ENCODE peak calls at places on chromosomes 6 and 20, in eight cellular contexts. X, P, L, M, S, Z, A and H are unnamed samples.

GRCh38 chr6:149896491-149896890 is 1.4 kb downstream of the RAET1E start:
- DNase-seq in Z (no peak), M (no peak), P (no peak), A (peak; percentile 37), L (peak; percentile 43), S (no peak), X (no peak), H (no peak)

GRCh38 chr6:112911949-112912348 is 564.8 kb downstream of the RFPL4B start:
- DNase-seq in P (no peak), S (no peak), X (no peak), L (no peak), M (no peak), A (no peak), Z (no peak), H (no peak)

GRCh38 chr6:83870649-83871048 is 11.2 kb downstream of the CYB5R4 start:
- DNase-seq in P (no peak), X (no peak), Z (no peak), L (no peak), M (no peak), S (no peak), A (no peak), H (no peak)

GRCh38 chr6:20811112-20811746 is 277.0 kb downstream of the CDKAL1 start:
- DNase-seq in S (no peak), A (no peak), L (no peak), Z (no peak), M (peak; percentile 96), X (no peak), P (no peak), H (no peak)

GRCh38 chr6:133432021-133432989 is 191.1 kb downstream of the EYA4 start:
- DNase-seq in P (no peak), L (no peak), A (no peak), Z (no peak), S (no peak), M (peak; percentile 63), X (no peak), H (no peak)

GRCh38 chr6:6678185-6678671 is 89.7 kb downstream of the LY86 start:
- DNase-seq in P (no peak), Z (peak; percentile 70), M (no peak), L (no peak), S (no peak), X (no peak), A (no peak), H (no peak)

GRCh38 chr20:59518881-59519706 is 85.2 kb upstream of the PHACTR3 start:
- DNase-seq in A (no peak), P (no peak), Z (peak; percentile 16), M (peak; percentile 85), L (no peak), S (no peak), X (no peak), H (peak; percentile 37)

GRCh38 chr6:14925025-14925595 is 320.8 kb upstream of the JARID2 start:
- DNase-seq in A (no peak), M (no peak), S (no peak), L (no peak), P (no peak), Z (no peak), X (no peak), H (no peak)

GRCh38 chr6:90028080-90028778 is 134.0 kb downstream of the GJA10 start:
- DNase-seq in S (no peak), L (no peak), P (no peak), M (no peak), Z (no peak), A (no peak), X (no peak), H (no peak)

GRCh38 chr20:42972591-42972990 is 217.1 kb downstream of the PTPRT start:
- DNase-seq in L (no peak), Z (no peak), M (no peak), S (no peak), P (no peak), A (no peak), X (no peak), H (no peak)

GRCh38 chr6:107822154-107823046 is 1.7 kb downstream of the SCML4 start:
- DNase-seq in P (no peak), S (no peak), L (no peak), M (no peak), Z (peak; percentile 26), X (no peak), A (no peak), H (no peak)

GRCh38 chr6:107305391-107305790 is 154.0 kb downstream of the PDSS2 start:
- DNase-seq in S (no peak), L (no peak), P (no peak), X (no peak), A (no peak), M (no peak), Z (no peak), H (no peak)

GRCh38 chr6:37190159-37190535 is 20.2 kb downstream of the PIM1 start:
- DNase-seq in L (no peak), P (no peak), A (no peak), Z (no peak), S (no peak), X (no peak), M (no peak), H (no peak)

GRCh38 chr6:31945507-31946369 is at the start of gene CFB:
- DNase-seq in P (no peak), S (peak; percentile 93), A (peak; percentile 83), M (peak; percentile 46), L (peak; percentile 70), Z (peak; percentile 87), X (peak; percentile 80), H (peak; percentile 89)

GRCh38 chr20:58542411-58543095 is 27.4 kb upstream of the APCDD1L start:
- DNase-seq in L (no peak), A (no peak), Z (no peak), P (peak; percentile 33), M (no peak), S (peak; percentile 38), X (peak; percentile 14), H (peak; percentile 25)

GRCh38 chr6:6407061-6407723 is 86.7 kb upstream of the F13A1 start:
- DNase-seq in M (no peak), P (no peak), L (no peak), Z (no peak), A (no peak), S (no peak), X (no peak), H (no peak)

GRCh38 chr6:130381012-130381411 is 15.2 kb downstream of the TMEM200A start:
- DNase-seq in M (no peak), A (no peak), Z (no peak), S (no peak), X (no peak), P (no peak), L (no peak), H (no peak)

GRCh38 chr6:145507251-145507650 is 228.1 kb downstream of the EPM2A start:
- DNase-seq in L (no peak), P (no peak), Z (no peak), M (no peak), X (no peak), A (no peak), S (no peak), H (peak; percentile 49)

GRCh38 chr20:54995553-54995952 is 520.2 kb downstream of the DOK5 start:
- DNase-seq in X (no peak), Z (no peak), A (no peak), M (no peak), L (no peak), S (no peak), P (no peak), H (no peak)

GRCh38 chr6:37160922-37161778 is 8.8 kb upstream of the PIM1 start:
- DNase-seq in P (no peak), L (no peak), X (no peak), M (no peak), A (no peak), Z (no peak), S (no peak), H (no peak)

DNA sequence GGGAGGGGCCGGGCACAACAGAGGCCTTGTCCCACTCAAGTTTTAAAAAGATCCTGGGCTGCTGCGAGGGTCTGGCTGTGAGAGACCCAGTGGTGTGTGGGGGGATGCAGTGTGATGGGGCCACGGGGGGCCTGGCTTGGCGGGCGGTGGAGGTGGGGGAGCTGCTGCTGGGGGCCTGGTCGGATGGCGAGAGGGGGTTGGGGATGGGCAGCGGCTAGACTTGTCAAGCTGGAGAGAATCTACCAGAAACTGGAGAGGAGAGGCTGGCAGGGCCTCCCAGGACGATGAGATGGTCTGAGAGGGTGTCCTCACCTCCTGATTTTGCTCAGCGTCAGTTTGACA is 5.1 kb downstream of the RPS21 start:
- DNase-seq in S (no peak), L (no peak), Z (no peak), A (no peak), P (no peak), M (no peak), X (no peak), H (no peak)
- TF ChIP-seq POLR2AphosphoS5 in S (no peak), L (no peak), Z (no peak), A (no peak), P (no peak), M (no peak), X (no peak), H (no peak)

GRCh38 chr6:167494698-167495435 is 170.0 kb downstream of the TTLL2 start:
- DNase-seq in P (no peak), L (no peak), M (no peak), S (no peak), Z (no peak), X (no peak), A (no peak), H (no peak)
- H3K4me1 ChIP-seq in P (peaks cover 9% of the 10 kb centered on the region), L (peaks cover 9% of the 10 kb centered on the region), M (peaks cover 6% of the 10 kb centered on the region), S (no peaks in the 10 kb centered on the region), Z (peaks cover 8% of the 10 kb centered on the region), X (no peaks in the 10 kb centered on the region), A (peaks cover 2% of the 10 kb centered on the region), H (no peaks in the 10 kb centered on the region)

DNA sequence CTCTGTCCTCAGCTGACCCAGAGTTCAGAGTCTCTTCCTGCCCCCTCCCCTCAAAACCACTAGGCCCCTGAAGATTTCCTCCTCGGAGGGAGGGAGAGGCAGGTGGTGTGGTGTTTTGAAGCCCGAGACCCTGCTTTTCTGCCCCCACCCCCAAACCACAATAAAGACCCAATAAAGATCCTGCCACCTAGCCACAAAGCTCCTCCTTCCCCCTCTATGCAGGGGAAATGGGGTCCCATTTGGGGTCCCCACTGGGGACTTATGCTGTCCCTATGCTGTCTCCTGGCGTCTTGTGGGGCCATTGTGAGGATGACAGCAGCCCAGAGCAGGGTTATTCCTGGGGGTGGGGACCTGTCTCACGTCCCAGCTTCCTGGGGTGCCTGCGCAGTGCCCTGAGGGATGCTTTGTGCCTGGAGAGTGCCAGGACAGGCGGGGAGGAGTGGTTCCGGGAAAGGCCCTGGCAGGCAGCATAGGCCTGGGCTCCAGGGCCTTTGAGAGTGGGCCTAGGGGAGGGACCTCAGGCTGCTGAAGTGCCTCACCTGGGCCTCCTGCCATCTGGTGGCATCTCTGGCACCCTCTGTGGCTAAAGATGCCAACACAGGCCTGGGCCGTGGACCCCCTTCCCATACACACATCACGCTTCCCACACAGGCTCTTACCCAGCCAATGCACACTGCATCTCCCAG is 8.0 kb upstream of the ARMC12 start:
- DNase-seq in S (peak; percentile 87), Z (peak; percentile 65), X (peak; percentile 91), P (no peak), M (peak; percentile 42), L (peak; percentile 88), A (peak; percentile 92), H (peak; percentile 41)
- TF ChIP-seq CTCF in S (no peak), Z (no peak), X (peak; percentile 24), P (peak; percentile 28), M (no peak), L (no peak), A (no peak), H (no peak)

DNA sequence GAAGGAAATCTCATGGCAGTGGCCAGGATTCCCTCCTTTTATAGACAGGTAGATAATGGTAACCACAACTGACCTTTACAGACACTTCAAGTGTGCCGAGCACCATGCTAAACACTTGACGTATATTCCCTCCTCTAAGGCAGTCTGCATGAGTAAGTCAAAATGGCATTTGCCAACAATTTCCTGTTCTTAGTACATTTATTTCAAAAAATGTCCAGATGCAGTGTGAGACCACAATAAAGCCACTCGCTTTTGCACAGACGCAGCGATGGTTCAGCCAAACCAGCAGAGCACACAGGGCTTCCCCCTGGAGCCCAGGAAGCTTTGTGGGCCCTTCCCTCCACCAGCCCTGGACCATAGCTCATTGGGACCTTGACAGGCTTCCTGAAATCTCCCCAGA is 16.4 kb upstream of the GPR6 start:
- DNase-seq in L (no peak), Z (no peak), A (no peak), M (no peak), P (no peak), S (no peak), X (no peak), H (no peak)
- TF ChIP-seq POLR2AphosphoS5 in L (no peak), Z (no peak), A (no peak), M (no peak), P (no peak), S (no peak), X (no peak), H (no peak)